ENCODE peak calls at places on chromosome 19, in ten cellular contexts. G is effector memory CD4-positive, alpha-beta T cell; W is colonic mucosa; Q is PC-3; V is tibial nerve; C is upper lobe of left lung; D is thoracic aorta; F is tibial artery; I is CD8-positive, alpha-beta T cell; T is upper lobe of right lung. K is an unnamed sample.

GRCh38 chr19:19539738-19540703 is 2.0 kb downstream of the CILP2 start:
- DNase-seq in G (peak), W (peak), Q (peak), V (no peak), C (peak), D (no peak), F (no peak), I (peak), T (peak), K (peak)

GRCh38 chr19:42553292-42554045 is 25.2 kb upstream of the CEACAM1 start:
- DNase-seq in G (no peak), W (no peak), Q (peak), V (no peak), C (peak), D (no peak), F (no peak), I (no peak), T (no peak), K (peak)

GRCh38 chr19:48866692-48867091 is 1.7 kb downstream of the PLEKHA4 start:
- DNase-seq in G (no peak), W (no peak), Q (no peak), V (no peak), C (no peak), D (no peak), F (no peak), I (no peak), T (no peak), K (no peak)

GRCh38 chr19:16417660-16418596 is 53.8 kb downstream of the EPS15L1 start:
- DNase-seq in G (peak), W (peak), Q (peak), V (peak), C (peak), D (no peak), F (peak), I (peak), T (peak), K (no peak)

GRCh38 chr19:27892500-27892899 is 1320.5 kb downstream of the UQCRFS1 start:
- DNase-seq in G (no peak), W (no peak), Q (no peak), V (no peak), C (no peak), D (no peak), F (no peak), I (no peak), T (no peak), K (no peak)

GRCh38 chr19:8311461-8312260 is 3.5 kb upstream of the CD320 start:
- DNase-seq in G (no peak), W (peak), Q (peak), V (no peak), C (no peak), D (no peak), F (no peak), I (no peak), T (peak), K (no peak)

GRCh38 chr19:7415163-7415856 is 66.6 kb downstream of the ARHGEF18 start:
- DNase-seq in G (no peak), W (peak), Q (no peak), V (no peak), C (peak), D (no peak), F (no peak), I (no peak), T (peak), K (peak)

GRCh38 chr19:38551450-38551813 is 66.3 kb downstream of the MAP4K1 start:
- DNase-seq in G (no peak), W (no peak), Q (no peak), V (no peak), C (no peak), D (no peak), F (no peak), I (peak), T (no peak), K (no peak)

GRCh38 chr19:8069116-8069973 is 16.8 kb downstream of the CCL25 start:
- DNase-seq in G (no peak), W (peak), Q (peak), V (no peak), C (no peak), D (no peak), F (no peak), I (no peak), T (no peak), K (no peak)

GRCh38 chr19:40601061-40601973 is at the start of gene LTBP4:
- DNase-seq in G (no peak), W (peak), Q (no peak), V (no peak), C (no peak), D (no peak), F (peak), I (no peak), T (peak), K (no peak)

GRCh38 chr19:38079926-38080380 is 144.1 kb downstream of the DPF1 start:
- DNase-seq in G (no peak), W (no peak), Q (peak), V (no peak), C (no peak), D (no peak), F (no peak), I (no peak), T (no peak), K (peak)

GRCh38 chr19:56603829-56604228 is 8.7 kb downstream of the ZNF71 start:
- DNase-seq in G (no peak), W (no peak), Q (no peak), V (no peak), C (no peak), D (no peak), F (no peak), I (no peak), T (no peak), K (peak)

GRCh38 chr19:41323023-41323422 is 13.1 kb downstream of the CCDC97 start:
- DNase-seq in G (no peak), W (no peak), Q (no peak), V (no peak), C (no peak), D (no peak), F (no peak), I (no peak), T (no peak), K (peak)

DNA sequence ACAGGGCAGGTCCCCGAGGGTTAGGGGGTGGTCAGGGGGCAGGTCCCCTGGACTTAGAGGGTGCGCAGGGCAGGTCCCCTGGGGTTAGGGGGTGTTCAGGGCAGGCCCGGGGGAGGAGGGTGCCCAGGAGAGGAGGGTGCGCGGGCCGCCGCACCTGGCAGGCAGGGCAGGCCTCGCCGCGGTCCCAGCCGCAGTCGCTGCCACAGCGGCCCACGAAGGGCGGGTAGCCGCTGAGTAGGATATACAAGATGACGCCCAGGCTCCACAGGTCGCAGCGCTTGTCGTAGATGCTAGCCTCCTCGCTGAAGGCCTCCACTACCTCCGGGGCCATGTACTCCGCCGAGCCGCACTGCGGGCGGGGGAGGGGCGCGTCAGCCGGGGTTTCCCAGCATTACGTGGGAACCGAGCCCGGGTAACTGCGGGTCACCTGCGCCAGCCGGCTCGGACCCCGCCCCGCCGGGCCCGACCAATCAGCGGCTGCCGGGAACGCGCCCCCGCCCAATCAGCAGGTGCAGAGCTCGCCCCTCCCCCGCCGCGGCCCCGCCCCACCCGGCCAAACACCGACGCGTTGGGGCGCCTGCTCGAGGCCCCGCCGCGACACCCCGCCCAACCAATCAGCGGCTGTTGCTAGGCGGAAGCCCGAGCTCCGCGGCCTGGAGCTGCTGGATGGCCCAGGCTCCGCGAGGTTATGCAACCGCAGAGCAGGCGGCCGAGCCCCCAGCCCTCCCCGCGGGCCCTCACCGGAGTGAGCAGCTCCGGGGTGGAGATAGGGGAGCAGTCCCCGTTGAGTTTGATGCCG is 9.2 kb downstream of the MKNK2 start:
- DNase-seq in G (peak), W (peak), Q (peak), V (peak), C (peak), D (peak), F (peak), I (peak), T (peak), K (peak)
- H3K4me3 ChIP-seq in G (peak), W (peak), Q (no peak), V (peak), C (no peak), D (peak), F (peak), I (peak), T (peak), K (peak)

GRCh38 chr19:12794936-12795335 is 3.6 kb downstream of the JUNB start:
- DNase-seq in G (no peak), W (no peak), Q (no peak), V (no peak), C (no peak), D (no peak), F (no peak), I (peak), T (no peak), K (no peak)
- H3K27ac ChIP-seq in G (peak), W (peak), Q (no peak), V (peak), C (peak), D (peak), F (peak), I (no peak), T (peak), K (no peak)

GRCh38 chr19:45971260-45971902 is 2.3 kb downstream of the NOVA2 start:
- DNase-seq in G (no peak), W (no peak), Q (no peak), V (no peak), C (no peak), D (no peak), F (no peak), I (no peak), T (no peak), K (no peak)

GRCh38 chr19:45973564-45974338 is at the start of gene NOVA2:
- DNase-seq in G (no peak), W (peak), Q (peak), V (peak), C (peak), D (no peak), F (peak), I (no peak), T (peak), K (peak)

GRCh38 chr19:45969676-45970075 is 4.0 kb downstream of the NOVA2 start:
- DNase-seq in G (no peak), W (no peak), Q (no peak), V (no peak), C (no peak), D (no peak), F (no peak), I (no peak), T (no peak), K (no peak)

GRCh38 chr19:45972944-45973525 is 630 bp downstream of the NOVA2 start:
- DNase-seq in G (no peak), W (no peak), Q (no peak), V (no peak), C (no peak), D (no peak), F (no peak), I (no peak), T (no peak), K (no peak)

GRCh38 chr19:45972081-45972943 is 1.4 kb downstream of the NOVA2 start:
- DNase-seq in G (no peak), W (no peak), Q (no peak), V (peak), C (peak), D (no peak), F (peak), I (peak), T (no peak), K (no peak)
- H3K4me3 ChIP-seq in G (no peak), W (no peak), Q (no peak), V (no peak), C (peak), D (peak), F (peak), I (no peak), T (peak), K (peak)

GRCh38 chr19:46904114-46905060 is 43.6 kb downstream of the ARHGAP35 start:
- DNase-seq in G (no peak), W (no peak), Q (no peak), V (no peak), C (no peak), D (no peak), F (no peak), I (no peak), T (no peak), K (peak)
- H3K27ac ChIP-seq in G (no peak), W (no peak), Q (peak), V (peak), C (peak), D (no peak), F (no peak), I (no peak), T (peak), K (peak)

DNA sequence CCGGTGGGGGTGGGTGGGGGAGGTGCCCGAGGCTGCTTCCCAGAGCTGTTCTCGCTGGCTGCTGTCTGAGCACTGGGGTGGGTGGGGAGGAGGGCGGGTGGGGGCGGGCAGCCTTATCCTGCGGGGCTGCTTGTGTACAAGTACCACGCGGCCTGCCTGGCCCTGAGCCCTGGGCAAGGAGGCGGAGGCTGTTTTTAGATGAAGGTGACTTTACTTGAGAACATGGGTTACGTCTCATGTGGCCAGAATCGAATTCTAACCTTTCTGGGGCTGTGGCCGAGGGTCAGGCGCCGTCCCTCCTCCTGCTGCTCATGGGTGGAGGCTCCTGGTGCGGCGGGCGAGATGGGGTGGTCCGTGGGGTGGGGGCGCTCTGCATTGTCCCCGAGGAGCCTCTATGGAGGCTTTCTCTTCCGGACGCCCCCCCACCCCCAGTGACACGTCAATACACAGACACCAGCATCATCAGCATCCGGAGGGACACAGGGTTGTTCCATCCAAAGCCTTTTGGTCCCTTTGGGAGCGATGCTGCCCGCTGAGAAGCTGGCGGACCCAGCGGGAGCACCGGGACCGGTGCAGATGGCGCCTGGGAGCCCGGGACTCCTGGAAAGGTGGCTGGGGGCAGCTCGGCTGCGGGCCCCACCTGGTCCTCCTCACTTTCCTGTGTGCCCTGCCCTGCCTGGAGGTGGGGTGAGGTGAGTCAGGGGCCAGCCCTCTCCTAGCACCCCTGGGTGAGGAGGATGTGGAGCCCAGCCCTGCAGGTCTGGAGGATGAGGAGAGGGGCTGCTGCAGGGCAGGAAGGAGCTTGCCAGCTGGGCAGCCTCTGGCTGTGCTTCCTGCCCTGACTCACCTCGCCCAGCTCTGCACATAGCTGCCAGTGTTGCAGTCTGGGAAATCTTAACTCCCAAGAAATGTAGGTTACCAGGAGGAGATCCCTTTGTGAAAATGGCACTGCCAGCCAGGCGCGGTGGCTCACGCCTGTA is 3.4 kb downstream of the BSG start:
- DNase-seq in G (no peak), W (no peak), Q (peak), V (no peak), C (no peak), D (no peak), F (no peak), I (no peak), T (no peak), K (peak)
- H3K4me3 ChIP-seq in G (no peak), W (peak), Q (peak), V (no peak), C (no peak), D (peak), F (peak), I (no peak), T (no peak), K (peak)

DNA sequence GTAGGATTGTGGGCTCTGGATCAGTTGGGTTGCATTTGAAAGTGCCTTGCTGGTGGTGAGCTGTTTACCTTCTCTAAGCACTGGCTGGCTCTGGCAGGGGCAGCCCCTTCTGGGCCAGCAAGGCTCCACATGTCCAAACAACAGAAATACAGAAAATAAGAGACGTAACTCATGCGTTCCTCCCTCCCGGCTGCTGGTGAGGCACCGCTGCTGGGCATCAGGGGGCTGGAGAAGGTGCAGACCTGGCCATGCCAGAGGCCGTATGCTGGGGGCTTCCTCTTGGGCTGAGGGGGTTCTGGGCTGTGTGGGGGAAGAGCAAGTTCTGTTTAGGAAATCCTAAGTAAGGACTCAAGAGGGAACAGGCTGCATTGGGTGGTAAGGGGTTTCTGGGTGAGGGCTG is 140.6 kb downstream of the URI1 start:
- DNase-seq in G (no peak), W (no peak), Q (no peak), V (no peak), C (no peak), D (no peak), F (no peak), I (no peak), T (peak), K (no peak)
- H3K27ac ChIP-seq in G (no peak), W (no peak), Q (no peak), V (no peak), C (no peak), D (no peak), F (no peak), I (no peak), T (no peak), K (no peak)

GRCh38 chr19:18098891-18099622 is 1.5 kb downstream of the MAST3 start:
- DNase-seq in G (peak), W (no peak), Q (no peak), V (no peak), C (no peak), D (no peak), F (no peak), I (peak), T (peak), K (no peak)

GRCh38 chr19:18100710-18101109 is 3.1 kb downstream of the MAST3 start:
- DNase-seq in G (no peak), W (no peak), Q (no peak), V (no peak), C (no peak), D (no peak), F (no peak), I (no peak), T (no peak), K (no peak)

GRCh38 chr19:18097993-18098890 is 664 bp downstream of the MAST3 start:
- DNase-seq in G (no peak), W (no peak), Q (no peak), V (no peak), C (no peak), D (no peak), F (no peak), I (no peak), T (no peak), K (no peak)

GRCh38 chr19:18101268-18101667 is 3.7 kb downstream of the MAST3 start:
- DNase-seq in G (no peak), W (no peak), Q (no peak), V (no peak), C (no peak), D (no peak), F (no peak), I (no peak), T (no peak), K (no peak)

DNA sequence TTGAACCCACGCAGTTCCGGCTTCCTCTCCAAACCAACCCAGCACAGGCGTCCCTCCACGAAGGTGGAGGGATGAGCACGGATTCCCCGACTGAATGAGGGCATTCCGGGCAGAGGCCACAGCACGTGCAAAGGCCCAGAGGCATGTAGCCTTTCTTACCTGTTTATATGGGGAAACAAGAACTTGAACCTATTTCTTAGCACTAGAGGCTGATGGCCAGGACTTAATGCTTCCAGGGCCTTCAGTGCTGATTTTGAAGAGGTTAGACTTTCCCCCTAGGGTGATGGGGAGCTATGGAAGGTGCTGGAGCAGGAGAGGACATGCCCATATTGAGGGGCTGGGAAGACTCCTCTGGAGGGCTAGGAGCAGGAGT is 2.0 kb downstream of the MAST3 start:
- DNase-seq in G (no peak), W (no peak), Q (no peak), V (no peak), C (no peak), D (no peak), F (no peak), I (no peak), T (no peak), K (no peak)
- H3K4me3 ChIP-seq in G (peak), W (no peak), Q (no peak), V (no peak), C (no peak), D (peak), F (no peak), I (peak), T (no peak), K (no peak)

GRCh38 chr19:4513248-4513647 is 5.0 kb downstream of the PLIN4 start:
- DNase-seq in G (no peak), W (no peak), Q (no peak), V (no peak), C (no peak), D (no peak), F (no peak), I (no peak), T (no peak), K (no peak)
- H3K27ac ChIP-seq in G (no peak), W (no peak), Q (no peak), V (no peak), C (no peak), D (no peak), F (no peak), I (no peak), T (no peak), K (no peak)